ENCODE peak calls at places on chromosomes 6 and 20, in seven cellular contexts. H is fibroblast of lung; N is HFF-Myc; O is Jurkat, Clone E6-1; W is lower leg skin; C is AG04449; S is upper lobe of right lung. F is an unnamed sample.
A peak's percentile ranks its signal among the peaks of the same experiment; 100 is the strongest.

GRCh38 chr20:21503345-21503744 is 10.5 kb downstream of the NKX2-2 start:
- DNase-seq in H (peak; percentile 87), N (no peak), O (peak; percentile 78), W (no peak), C (peak; percentile 10), S (no peak), F (no peak)

GRCh38 chr6:119871520-119871919 is 522.0 kb upstream of the MAN1A1 start:
- DNase-seq in H (no peak), N (no peak), O (no peak), W (no peak), C (no peak), S (no peak), F (no peak)

GRCh38 chr20:46978871-46979536 is 84.4 kb downstream of the EYA2 start:
- DNase-seq in H (no peak), N (no peak), O (no peak), W (peak; percentile 70), C (no peak), S (no peak), F (no peak)

GRCh38 chr6:32436995-32437836 is 2.5 kb upstream of the HLA-DRA start:
- DNase-seq in H (no peak), N (no peak), O (peak; percentile 11), W (no peak), C (no peak), S (no peak), F (no peak)

GRCh38 chr6:139655783-139656705 is 281.6 kb upstream of the CITED2 start:
- DNase-seq in H (no peak), N (no peak), O (no peak), W (no peak), C (no peak), S (no peak), F (no peak)

GRCh38 chr6:5073992-5074391 is 11.1 kb upstream of the PPP1R3G start:
- DNase-seq in H (no peak), N (no peak), O (no peak), W (no peak), C (no peak), S (no peak), F (no peak)

GRCh38 chr20:60057866-60058807 is 99.9 kb downstream of the CDH26 start:
- DNase-seq in H (peak; percentile 72), N (no peak), O (peak; percentile 81), W (peak; percentile 84), C (no peak), S (peak; percentile 73), F (peak; percentile 9)

GRCh38 chr20:1313236-1313964 is 15.5 kb downstream of the SDCBP2 start:
- DNase-seq in H (peak; percentile 55), N (no peak), O (no peak), W (peak; percentile 93), C (no peak), S (peak; percentile 84), F (peak; percentile 64)

GRCh38 chr6:103409475-103409874 is 1450.2 kb downstream of the HACE1 start:
- DNase-seq in H (no peak), N (no peak), O (no peak), W (no peak), C (no peak), S (no peak), F (no peak)

GRCh38 chr6:103405321-103405720 is 1454.4 kb downstream of the HACE1 start:
- DNase-seq in H (no peak), N (no peak), O (no peak), W (no peak), C (no peak), S (no peak), F (no peak)

GRCh38 chr6:103404799-103405198 is 1454.9 kb downstream of the HACE1 start:
- DNase-seq in H (no peak), N (no peak), O (no peak), W (no peak), C (no peak), S (no peak), F (no peak)
- H3K4me3 ChIP-seq in H (no peak overlapping the region), N (no peak overlapping the region), O (no peak overlapping the region), W (no peak overlapping the region), C (no peak overlapping the region), S (no peak overlapping the region), F (no peak overlapping the region)

GRCh38 chr6:159858259-159858658 is 32.5 kb upstream of the MAS1 start:
- DNase-seq in H (no peak), N (no peak), O (no peak), W (no peak), C (no peak), S (no peak), F (no peak)

GRCh38 chr6:159852877-159853276 is 37.9 kb upstream of the MAS1 start:
- DNase-seq in H (no peak), N (no peak), O (peak; percentile 58), W (no peak), C (no peak), S (no peak), F (no peak)

DNA sequence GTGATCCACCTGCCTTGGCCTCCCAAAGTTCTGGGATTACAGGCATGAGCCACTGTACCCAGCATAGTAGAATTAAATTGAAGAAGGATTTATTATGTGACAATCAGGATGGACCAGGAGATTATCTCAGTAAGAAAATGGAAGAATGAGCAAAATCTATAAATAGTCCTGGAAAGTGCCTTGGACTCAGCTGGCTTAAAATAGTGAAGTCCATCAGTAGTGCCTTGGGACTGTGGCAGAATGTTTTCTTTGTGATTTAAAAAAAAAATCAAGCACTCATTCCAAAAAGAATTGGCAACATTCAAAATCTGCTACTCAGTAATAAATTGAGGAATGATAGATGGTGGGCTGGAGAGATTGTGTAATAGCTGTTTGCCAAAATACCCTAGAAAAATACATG is 37.1 kb upstream of the MAS1 start:
- DNase-seq in H (no peak), N (no peak), O (no peak), W (no peak), C (no peak), S (no peak), F (no peak)
- H3K4me3 ChIP-seq in H (no peak overlapping the region), N (no peak overlapping the region), O (no peak overlapping the region), W (no peak overlapping the region), C (no peak overlapping the region), S (no peak overlapping the region), F (no peak overlapping the region)

GRCh38 chr6:71107935-71108420 is 151.1 kb upstream of the B3GAT2 start:
- DNase-seq in H (peak; percentile 92), N (no peak), O (no peak), W (no peak), C (peak; percentile 21), S (no peak), F (no peak)
- H3K4me3 ChIP-seq in H (peak overlapping the region; percentile 32), N (no peak overlapping the region), O (no peak overlapping the region), W (no peak overlapping the region), C (peak overlapping the region; percentile 1), S (peak overlapping the region; percentile 28), F (no peak overlapping the region)

DNA sequence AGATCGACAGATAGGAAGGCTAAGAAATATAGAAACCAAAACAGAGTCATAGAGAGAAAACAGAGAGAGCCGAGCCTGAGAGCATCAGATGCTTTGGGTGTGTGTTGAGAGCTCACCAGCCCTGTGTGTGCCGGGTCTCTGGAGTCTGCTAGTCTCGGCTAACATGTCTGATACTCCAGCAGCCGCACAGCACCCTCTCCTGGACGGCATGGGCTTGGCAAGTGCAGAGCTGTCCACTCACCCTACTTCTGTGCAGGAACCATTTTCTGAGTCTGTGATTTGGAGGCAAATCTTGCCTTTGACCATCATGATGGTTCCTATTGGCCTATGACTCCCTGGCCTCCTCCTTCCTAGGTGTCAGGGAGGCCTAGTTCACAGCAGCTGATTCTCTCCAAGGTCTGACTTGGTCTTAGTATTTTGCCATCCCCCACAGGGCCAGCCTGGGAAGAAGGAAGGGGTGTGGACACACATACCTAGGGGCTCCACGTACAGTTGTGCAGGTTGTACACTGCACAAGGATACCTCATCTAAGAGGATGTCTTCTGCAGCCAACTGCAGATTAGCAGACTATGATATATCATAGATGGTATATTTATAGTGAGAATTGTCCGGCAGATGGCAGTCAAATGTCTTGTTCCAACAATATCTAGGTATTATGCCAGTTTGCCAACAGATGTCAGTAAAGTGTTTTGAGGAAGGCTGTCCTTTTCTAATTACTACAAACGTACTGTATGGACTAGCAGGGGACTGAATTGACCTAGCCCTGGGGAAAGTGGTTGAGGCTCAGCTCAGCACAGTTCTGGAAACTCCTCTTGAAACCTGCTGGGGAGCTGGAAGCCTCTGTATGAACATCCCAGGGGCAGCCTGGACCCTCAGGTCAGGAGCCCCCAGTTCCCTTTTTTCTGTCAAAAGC is 13.0 kb downstream of the FGD2 start:
- DNase-seq in H (peak; percentile 76), N (peak; percentile 67), O (peak; percentile 85), W (peak; percentile 98), C (peak; percentile 42), S (peak; percentile 94), F (peak; percentile 87)
- H3K4me3 ChIP-seq in H (no peak overlapping the region), N (no peak overlapping the region), O (no peak overlapping the region), W (no peak overlapping the region), C (no peak overlapping the region), S (no peak overlapping the region), F (peak overlapping the region; percentile 29)

GRCh38 chr6:128889870-128890269 is 6.9 kb downstream of the LAMA2 start:
- DNase-seq in H (no peak), N (no peak), O (no peak), W (no peak), C (no peak), S (no peak), F (no peak)

GRCh38 chr6:128882991-128883571 is at the start of gene LAMA2:
- DNase-seq in H (peak; percentile 76), N (peak; percentile 25), O (no peak), W (peak; percentile 94), C (no peak), S (peak; percentile 78), F (no peak)

GRCh38 chr6:128882560-128882959 is 378 bp upstream of the LAMA2 start:
- DNase-seq in H (no peak), N (peak; percentile 2), O (no peak), W (no peak), C (no peak), S (no peak), F (no peak)

GRCh38 chr6:128888444-128889175 is 5.7 kb downstream of the LAMA2 start:
- DNase-seq in H (no peak), N (no peak), O (no peak), W (no peak), C (no peak), S (no peak), F (no peak)

GRCh38 chr6:128885381-128885780 is 2.4 kb downstream of the LAMA2 start:
- DNase-seq in H (no peak), N (no peak), O (no peak), W (no peak), C (no peak), S (no peak), F (no peak)
- H3K4me3 ChIP-seq in H (peak overlapping the region; percentile 86), N (no peak overlapping the region), O (no peak overlapping the region), W (no peak overlapping the region), C (no peak overlapping the region), S (peak overlapping the region; percentile 52), F (no peak overlapping the region)

DNA sequence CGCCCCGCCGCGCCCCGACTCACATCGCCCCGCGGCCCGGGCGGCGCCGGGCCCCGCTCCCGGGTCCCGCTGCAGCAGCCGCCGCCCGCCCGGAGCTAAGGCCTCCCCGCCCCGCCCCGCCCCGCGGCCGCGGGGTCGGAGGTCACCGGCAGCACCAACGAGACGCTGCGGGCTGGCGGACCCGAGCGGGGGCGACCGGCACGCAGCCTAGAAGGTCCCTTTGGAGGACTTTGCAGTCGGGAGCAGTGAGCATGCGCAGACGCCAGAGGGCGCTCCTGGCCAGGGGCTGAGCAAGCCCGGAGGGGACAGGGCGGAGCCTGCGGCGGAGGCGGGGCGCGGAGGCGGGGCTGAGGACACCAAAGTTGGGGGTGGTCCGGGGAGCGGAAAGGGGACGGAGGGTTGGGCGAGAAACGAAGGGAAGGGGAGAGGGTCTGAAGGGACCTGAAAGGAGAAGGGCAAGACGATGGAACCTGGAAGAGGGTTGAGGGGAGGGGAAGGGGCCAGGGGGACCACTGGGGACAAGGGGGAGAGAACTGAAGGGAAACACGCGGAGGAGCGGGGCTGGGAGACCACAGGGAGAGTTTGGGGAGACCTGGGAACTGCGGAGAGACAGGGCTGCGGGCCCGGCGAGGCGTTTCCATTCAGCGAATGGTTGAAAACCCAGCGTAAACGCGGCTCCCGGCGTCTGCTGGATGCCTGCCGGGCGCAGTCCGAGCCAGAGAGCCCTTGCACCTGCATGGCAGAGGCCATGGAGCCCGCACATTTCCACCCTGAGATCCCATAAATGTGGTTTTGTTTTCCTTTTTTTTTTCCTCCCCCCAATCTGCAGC is at the start of gene FRS3:
- DNase-seq in H (peak; percentile 84), N (peak; percentile 75), O (peak; percentile 94), W (peak; percentile 100), C (peak; percentile 31), S (peak; percentile 99), F (peak; percentile 99)
- H3K4me3 ChIP-seq in H (peak within 1 kb of the TSS; percentile 63), N (peak within 1 kb of the TSS; percentile 57), O (peak within 1 kb of the TSS; percentile 75), W (peak within 1 kb of the TSS; percentile 42), C (peak within 1 kb of the TSS; percentile 73), S (peak within 1 kb of the TSS; percentile 81), F (peak within 1 kb of the TSS; percentile 59)